ENCODE peak calls at places on chromosomes 11 and 22, in nine cellular contexts. F is nephron progenitor cell; K is sciatic nerve; W is heart right ventricle; T is activated T-helper 9 cell treated with anti-CD3 and anti-CD28 coated beads, Interleukin-2, amount 50 U/mL, for 16 hours; C is foreskin melanocyte; I is amygdala; A is CD8-positive, alpha-beta T cell; G is frontal cortex. N is an unnamed sample.

GRCh38 chr22:49687786-49688515 is 139.7 kb downstream of the BRD1 start:
- DNase-seq in G (no peak), K (peak; percentile 48), I (no peak), F (no peak), W (no peak), A (no peak), T (no peak), C (no peak), N (no peak)

GRCh38 chr22:20988573-20989322 is 6.7 kb downstream of the LZTR1 start:
- DNase-seq in I (no peak), T (no peak), K (no peak), W (no peak), A (no peak), F (no peak), C (no peak), G (no peak), N (no peak)

GRCh38 chr11:45930031-45930794 is 7.8 kb downstream of the LARGE2 start:
- DNase-seq in T (no peak), A (no peak), G (no peak), W (peak; percentile 58), K (no peak), F (no peak), C (no peak), I (no peak), N (no peak)

GRCh38 chr11:48170176-48170839 is 46.3 kb upstream of the OR4B1 start:
- DNase-seq in T (no peak), F (no peak), G (no peak), A (no peak), W (no peak), C (peak; percentile 50), I (no peak), K (no peak), N (peak; percentile 59)

GRCh38 chr22:16819249-16819648 is 6.0 kb downstream of the XKR3 start:
- DNase-seq in I (no peak), G (no peak), K (no peak), A (no peak), W (no peak), F (no peak), C (no peak), T (no peak), N (no peak)

GRCh38 chr22:46754110-46754799 is 8.2 kb upstream of the TBC1D22A start:
- DNase-seq in G (peak; percentile 65), C (peak; percentile 67), F (no peak), T (no peak), A (no peak), W (peak; percentile 93), K (peak; percentile 89), I (no peak), N (peak; percentile 96)

GRCh38 chr22:30565341-30565740 is 9.1 kb downstream of the GAL3ST1 start:
- DNase-seq in C (no peak), T (no peak), K (no peak), W (no peak), F (no peak), A (no peak), G (no peak), I (no peak), N (peak; percentile 57)

GRCh38 chr22:44931077-44931540 is 78.7 kb downstream of the PHF21B start:
- DNase-seq in K (no peak), W (peak; percentile 78), G (peak; percentile 49), A (no peak), I (no peak), T (no peak), F (peak; percentile 33), C (no peak), N (peak; percentile 23)

GRCh38 chr11:77299528-77299993 is 1.9 kb downstream of the GDPD4 start:
- DNase-seq in G (no peak), A (no peak), C (no peak), K (no peak), F (no peak), I (no peak), W (no peak), T (no peak), N (no peak)

GRCh38 chr22:37499006-37499707 is 13.0 kb upstream of the MFNG start:
- DNase-seq in W (no peak), A (no peak), C (no peak), T (no peak), I (no peak), G (no peak), K (no peak), F (no peak), N (peak; percentile 45)

GRCh38 chr22:40345801-40346177 is 511 bp upstream of the ADSL start:
- DNase-seq in F (peak; percentile 46), I (no peak), G (no peak), C (no peak), A (no peak), T (peak; percentile 51), K (peak; percentile 62), W (peak; percentile 29), N (peak; percentile 46)

GRCh38 chr22:31970490-31971444 is 26.4 kb downstream of the YWHAH start:
- DNase-seq in K (peak; percentile 90), W (peak; percentile 86), A (peak; percentile 82), C (peak; percentile 66), I (peak; percentile 81), F (peak; percentile 95), G (peak; percentile 89), T (peak; percentile 80), N (peak; percentile 61)

GRCh38 chr11:123429336-123429735 is 733 bp upstream of the GRAMD1B start:
- DNase-seq in W (no peak), C (no peak), G (no peak), I (no peak), A (no peak), T (no peak), F (no peak), K (no peak), N (no peak)

GRCh38 chr22:25223269-25223850 is 3.9 kb downstream of the CRYBB2 start:
- DNase-seq in T (no peak), A (no peak), K (no peak), C (no peak), I (no peak), G (no peak), W (no peak), F (no peak), N (no peak)

GRCh38 chr22:50507421-50507990 is at the start of gene LMF2:
- DNase-seq in C (no peak), F (peak; percentile 96), T (peak; percentile 91), K (peak; percentile 95), G (peak; percentile 99), W (peak; percentile 94), I (peak; percentile 100), A (peak; percentile 91), N (no peak)

GRCh38 chr22:27797793-27798525 is 3.6 kb downstream of the MN1 start:
- DNase-seq in A (no peak), T (no peak), W (no peak), K (no peak), G (no peak), I (no peak), F (peak; percentile 36), C (no peak), N (no peak)

GRCh38 chr11:8757047-8757446 is 74.5 kb downstream of the RPL27A start:
- DNase-seq in F (no peak), W (no peak), T (no peak), K (no peak), I (no peak), A (no peak), G (no peak), C (no peak), N (no peak)

GRCh38 chr22:42648368-42649260 is 578 bp downstream of the CYB5R3 start:
- DNase-seq in F (no peak), G (no peak), A (peak; percentile 15), T (no peak), K (peak; percentile 69), I (peak; percentile 55), C (no peak), W (peak; percentile 72), N (peak; percentile 67)

GRCh38 chr11:72600557-72600956 is 73.7 kb downstream of the PDE2A start:
- DNase-seq in K (no peak), A (no peak), W (no peak), C (no peak), T (no peak), I (no peak), G (no peak), F (no peak), N (no peak)

GRCh38 chr11:68326334-68327215 is 14.2 kb downstream of the LRP5 start:
- DNase-seq in G (no peak), A (no peak), W (no peak), I (no peak), C (no peak), T (no peak), F (no peak), K (no peak), N (no peak)